ENCODE peak calls at places on chromosomes 11 and 22, in nine cellular contexts. R is ascending aorta, W is A549, Z is tibial artery, L is psoas muscle, P is Peyer's patch, E is MM.1S, T is tibial nerve, D is upper lobe of right lung. S is an unnamed sample.

GRCh38 chr22:35638408-35638807 is 9.8 kb upstream of the APOL6 start:
- DNase-seq in R (peak; percentile 92), D (no peak), Z (peak; percentile 96), L (peak; percentile 88), E (no peak), T (peak; percentile 72), P (no peak), W (no peak), S (peak; percentile 91)

GRCh38 chr11:112302226-112302868 is 41.7 kb upstream of the PLET1 start:
- DNase-seq in E (no peak), W (peak; percentile 6), P (no peak), R (peak; percentile 46), L (no peak), T (no peak), Z (no peak), D (no peak), S (no peak)

GRCh38 chr11:30586251-30587144 is at the start of gene MPPED2:
- DNase-seq in W (peak; percentile 25), P (no peak), R (peak; percentile 73), D (peak; percentile 65), Z (peak; percentile 65), L (peak; percentile 47), T (no peak), E (peak; percentile 56), S (no peak)

GRCh38 chr11:2675540-2675939 is 24.3 kb downstream of the KCNQ1OT1 start:
- DNase-seq in D (peak; percentile 29), Z (no peak), E (no peak), L (no peak), P (no peak), R (peak; percentile 13), W (no peak), T (no peak), S (no peak)

GRCh38 chr22:37016134-37016910 is 2.9 kb downstream of the TST start:
- DNase-seq in E (no peak), Z (no peak), P (no peak), W (no peak), T (no peak), D (no peak), L (no peak), R (peak; percentile 58), S (no peak)

GRCh38 chr11:68852628-68853027 is 10.9 kb upstream of the CPT1A start:
- DNase-seq in P (no peak), W (no peak), L (no peak), E (no peak), Z (no peak), R (no peak), T (no peak), D (peak; percentile 19), S (no peak)

GRCh38 chr11:29527391-29527936 is 489.4 kb downstream of the KCNA4 start:
- DNase-seq in R (no peak), Z (no peak), L (no peak), D (no peak), P (no peak), T (no peak), E (peak; percentile 45), W (peak; percentile 65), S (peak; percentile 31)

GRCh38 chr11:19466314-19466713 is 225.6 kb upstream of the E2F8 start:
- DNase-seq in P (no peak), Z (no peak), W (no peak), D (no peak), T (no peak), E (no peak), L (no peak), R (no peak), S (no peak)

GRCh38 chr11:15665368-15665871 is 550.7 kb downstream of the INSC start:
- DNase-seq in D (no peak), R (no peak), L (no peak), E (no peak), W (peak; percentile 69), Z (no peak), T (no peak), P (no peak), S (no peak)

GRCh38 chr11:115606223-115607220 is 102.3 kb upstream of the CADM1 start:
- DNase-seq in E (no peak), R (no peak), P (no peak), Z (no peak), T (peak; percentile 16), W (no peak), L (peak; percentile 33), D (no peak), S (no peak)

GRCh38 chr11:68750988-68751325 is 363 bp downstream of the TESMIN start:
- DNase-seq in Z (no peak), W (no peak), D (no peak), E (no peak), L (no peak), P (no peak), T (no peak), R (no peak), S (no peak)

DNA sequence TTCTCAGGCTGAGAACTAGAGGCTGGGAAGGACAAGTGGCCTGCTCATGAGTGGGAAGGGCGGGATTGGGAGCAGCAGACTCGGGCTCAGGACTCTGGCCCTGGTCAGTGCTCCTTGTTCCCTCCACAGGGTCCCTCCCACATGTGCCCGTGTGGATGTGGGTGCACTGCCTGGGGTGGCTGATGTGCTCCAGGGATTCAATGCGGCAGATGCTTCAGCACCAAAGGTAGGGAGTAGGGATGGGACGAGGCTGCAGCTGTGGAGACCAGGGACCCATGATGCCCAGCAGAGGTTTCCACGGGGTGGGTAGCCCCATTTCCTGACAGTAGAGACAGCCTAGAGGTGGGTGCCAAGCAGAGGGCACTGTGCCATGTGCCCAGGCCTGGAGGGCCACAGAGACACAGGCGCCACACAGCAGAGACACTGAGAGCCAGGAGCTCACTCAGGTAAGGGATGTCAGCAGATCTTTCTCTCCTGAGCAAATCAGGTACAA is 89.5 kb downstream of the GGTLC2 start:
- DNase-seq in R (no peak), P (no peak), E (no peak), Z (no peak), L (no peak), W (no peak), T (no peak), D (no peak), S (no peak)
- TF ChIP-seq CTCF in R (no peak), P (no peak), E (no peak), Z (no peak), L (no peak), W (no peak), T (no peak), D (no peak), S (no peak)

GRCh38 chr11:76206077-76206326 is 300 bp downstream of the WNT11 start:
- DNase-seq in D (no peak), W (no peak), E (no peak), Z (no peak), R (no peak), P (no peak), T (no peak), L (no peak), S (no peak)

GRCh38 chr11:76203131-76203925 is 3.0 kb downstream of the WNT11 start:
- DNase-seq in L (peak; percentile 10), D (no peak), W (no peak), Z (no peak), T (no peak), P (no peak), E (no peak), R (no peak), S (no peak)

GRCh38 chr11:76206327-76207081 is at the start of gene WNT11:
- DNase-seq in E (peak; percentile 59), P (peak; percentile 38), D (peak; percentile 81), R (peak; percentile 78), L (peak; percentile 70), W (peak; percentile 35), Z (no peak), T (no peak), S (peak; percentile 93)

GRCh38 chr11:76203937-76204336 is 2.4 kb downstream of the WNT11 start:
- DNase-seq in W (no peak), D (no peak), P (no peak), L (no peak), R (no peak), Z (no peak), T (no peak), E (no peak), S (no peak)

GRCh38 chr11:76205252-76206076 is 838 bp downstream of the WNT11 start:
- DNase-seq in R (no peak), D (no peak), W (no peak), E (no peak), L (peak; percentile 10), T (no peak), P (no peak), Z (no peak), S (no peak)
- H3K4me3 ChIP-seq in R (peak overlapping the region; percentile 76), D (peak overlapping the region; percentile 63), W (peak overlapping the region; percentile 60), E (peak overlapping the region; percentile 64), L (peak overlapping the region; percentile 81), T (peak overlapping the region; percentile 59), P (no peak overlapping the region), Z (peak overlapping the region; percentile 63), S (no peak overlapping the region)

GRCh38 chr22:46578824-46579561 is 41.2 kb upstream of the GRAMD4 start:
- DNase-seq in P (no peak), L (peak; percentile 54), Z (peak; percentile 75), W (no peak), T (peak; percentile 56), D (peak; percentile 81), E (no peak), R (no peak), S (peak; percentile 82)
- H3K4me1 ChIP-seq in P (peaks cover 70% of the 10 kb centered on the region), L (peaks cover 50% of the 10 kb centered on the region), Z (no peaks in the 10 kb centered on the region), W (peaks cover 50% of the 10 kb centered on the region), T (peaks cover 31% of the 10 kb centered on the region), D (peaks cover 65% of the 10 kb centered on the region), E (peaks cover 15% of the 10 kb centered on the region), R (peaks cover 26% of the 10 kb centered on the region), S (peaks cover 50% of the 10 kb centered on the region)

GRCh38 chr11:119772581-119772980 is 43.6 kb upstream of the NECTIN1 start:
- DNase-seq in P (no peak), D (peak; percentile 8), T (no peak), W (no peak), E (no peak), R (no peak), L (no peak), Z (no peak), S (no peak)

GRCh38 chr11:119776031-119776636 is 47.1 kb upstream of the NECTIN1 start:
- DNase-seq in Z (no peak), W (no peak), P (no peak), D (no peak), T (no peak), E (no peak), R (no peak), L (no peak), S (no peak)

GRCh38 chr11:119773016-119773415 is 44.0 kb upstream of the NECTIN1 start:
- DNase-seq in R (no peak), L (no peak), D (peak; percentile 7), P (no peak), T (no peak), E (no peak), Z (no peak), W (no peak), S (no peak)

GRCh38 chr11:119771210-119771770 is 42.3 kb upstream of the NECTIN1 start:
- DNase-seq in R (no peak), T (no peak), P (no peak), W (no peak), E (no peak), Z (no peak), D (peak; percentile 0), L (no peak), S (no peak)

DNA sequence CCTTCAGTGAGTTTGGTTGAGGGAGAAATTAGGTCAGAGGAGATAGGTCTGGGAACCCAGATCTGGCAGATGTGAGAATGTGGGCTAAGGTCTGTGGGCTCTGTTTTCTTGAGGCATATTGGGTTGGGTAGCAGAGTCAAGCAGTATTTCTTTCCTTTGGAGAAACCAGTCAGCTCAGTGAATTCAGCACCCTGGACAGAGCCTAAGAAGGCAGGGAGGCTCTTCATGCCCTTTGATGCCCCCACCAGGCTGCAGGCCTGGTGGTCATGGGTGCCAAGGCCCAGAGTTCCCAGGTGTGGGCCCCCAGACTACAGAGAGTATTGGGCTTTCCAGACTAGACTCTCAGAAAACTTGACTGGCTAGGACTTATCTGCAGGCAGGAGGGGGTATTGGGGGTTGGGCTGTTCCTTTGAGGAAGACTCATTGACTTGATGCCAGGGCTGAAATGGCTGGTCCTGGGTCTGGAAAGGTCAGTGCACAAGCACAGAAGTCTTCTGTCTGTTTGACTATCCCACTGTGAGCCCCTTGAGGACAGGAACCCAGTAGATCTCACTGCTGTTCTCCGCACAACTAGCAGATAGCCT is 45.3 kb upstream of the NECTIN1 start:
- DNase-seq in L (no peak), D (peak; percentile 36), R (no peak), T (no peak), E (peak; percentile 49), Z (no peak), W (no peak), P (no peak), S (no peak)
- TF ChIP-seq CTCF in L (no peak), D (no peak), R (no peak), T (no peak), E (no peak), Z (no peak), W (no peak), P (no peak), S (no peak)